ENCODE peak calls at places on chromosome 2, in nine cellular contexts. One of them, this sample, is unnamed.

GRCh38 chr2:3285901-3286645 is 91.5 kb downstream of the EIPR1 start:
- DNase-seq in GM23338: no peak
- DNase-seq in GM12878: no peak
- DNase-seq in SK-N-SH: peak
- DNase-seq in A549: no peak
- DNase-seq in HCT116: no peak
- DNase-seq in Panc1: no peak
- DNase-seq in K562: no peak
- DNase-seq in HepG2: no peak
- DNase-seq in this sample: no peak

GRCh38 chr2:50347355-50348044 is 684.4 kb downstream of the NRXN1 start:
- DNase-seq in A549: no peak
- DNase-seq in GM23338: peak
- DNase-seq in HCT116: no peak
- DNase-seq in Panc1: no peak
- DNase-seq in SK-N-SH: peak
- DNase-seq in GM12878: no peak
- DNase-seq in K562: no peak
- DNase-seq in HepG2: no peak
- DNase-seq in this sample: no peak

GRCh38 chr2:171158036-171158789 is 2.5 kb downstream of the TLK1 start:
- DNase-seq in HCT116: no peak
- DNase-seq in GM12878: no peak
- DNase-seq in HepG2: no peak
- DNase-seq in Panc1: no peak
- DNase-seq in A549: no peak
- DNase-seq in GM23338: no peak
- DNase-seq in SK-N-SH: no peak
- DNase-seq in K562: peak
- DNase-seq in this sample: no peak

GRCh38 chr2:31163011-31163540 is 24.8 kb upstream of the GALNT14 start:
- DNase-seq in HCT116: no peak
- DNase-seq in HepG2: no peak
- DNase-seq in GM12878: no peak
- DNase-seq in Panc1: no peak
- DNase-seq in SK-N-SH: no peak
- DNase-seq in K562: no peak
- DNase-seq in GM23338: no peak
- DNase-seq in A549: no peak
- DNase-seq in this sample: no peak

GRCh38 chr2:119486886-119487285 is 37.4 kb downstream of the SCTR start:
- DNase-seq in K562: no peak
- DNase-seq in HepG2: no peak
- DNase-seq in A549: peak
- DNase-seq in Panc1: no peak
- DNase-seq in GM23338: no peak
- DNase-seq in HCT116: no peak
- DNase-seq in GM12878: no peak
- DNase-seq in SK-N-SH: no peak
- DNase-seq in this sample: no peak

GRCh38 chr2:200860092-200860795 is 4.2 kb downstream of the CLK1 start:
- DNase-seq in GM12878: no peak
- DNase-seq in HCT116: no peak
- DNase-seq in A549: no peak
- DNase-seq in GM23338: peak
- DNase-seq in K562: no peak
- DNase-seq in HepG2: no peak
- DNase-seq in SK-N-SH: no peak
- DNase-seq in Panc1: no peak
- DNase-seq in this sample: no peak

GRCh38 chr2:232928564-232929302 is 58.7 kb downstream of the SNORC start:
- DNase-seq in Panc1: no peak
- DNase-seq in SK-N-SH: no peak
- DNase-seq in GM23338: peak
- DNase-seq in K562: no peak
- DNase-seq in GM12878: no peak
- DNase-seq in HCT116: no peak
- DNase-seq in A549: no peak
- DNase-seq in HepG2: no peak
- DNase-seq in this sample: no peak

GRCh38 chr2:233857511-233858118 is 3.3 kb upstream of the HJURP start:
- DNase-seq in K562: peak
- DNase-seq in Panc1: no peak
- DNase-seq in GM23338: peak
- DNase-seq in SK-N-SH: no peak
- DNase-seq in A549: peak
- DNase-seq in HCT116: no peak
- DNase-seq in GM12878: no peak
- DNase-seq in HepG2: no peak
- DNase-seq in this sample: peak

GRCh38 chr2:240478346-240479110 is 43.1 kb downstream of the GPC1 start:
- DNase-seq in HepG2: no peak
- DNase-seq in HCT116: no peak
- DNase-seq in GM12878: no peak
- DNase-seq in SK-N-SH: peak
- DNase-seq in Panc1: no peak
- DNase-seq in A549: no peak
- DNase-seq in GM23338: no peak
- DNase-seq in K562: no peak
- DNase-seq in this sample: no peak

GRCh38 chr2:213162515-213163118 is 11.2 kb upstream of the IKZF2 start:
- DNase-seq in HepG2: no peak
- DNase-seq in GM12878: no peak
- DNase-seq in HCT116: no peak
- DNase-seq in SK-N-SH: no peak
- DNase-seq in Panc1: no peak
- DNase-seq in K562: no peak
- DNase-seq in GM23338: no peak
- DNase-seq in A549: no peak
- DNase-seq in this sample: no peak

GRCh38 chr2:28608061-28608828 is 112.4 kb downstream of the PLB1 start:
- DNase-seq in Panc1: no peak
- DNase-seq in HepG2: no peak
- DNase-seq in K562: no peak
- DNase-seq in SK-N-SH: no peak
- DNase-seq in A549: no peak
- DNase-seq in GM23338: peak
- DNase-seq in HCT116: no peak
- DNase-seq in GM12878: no peak
- DNase-seq in this sample: no peak

GRCh38 chr2:96427917-96428316 is 77.2 kb downstream of the NEURL3 start:
- DNase-seq in HCT116: peak
- DNase-seq in A549: peak
- DNase-seq in GM23338: no peak
- DNase-seq in Panc1: peak
- DNase-seq in K562: no peak
- DNase-seq in SK-N-SH: no peak
- DNase-seq in HepG2: peak
- DNase-seq in GM12878: no peak
- DNase-seq in this sample: no peak

GRCh38 chr2:169272035-169272434 is 90.3 kb downstream of the LRP2 start:
- DNase-seq in A549: no peak
- DNase-seq in GM23338: no peak
- DNase-seq in HCT116: no peak
- DNase-seq in SK-N-SH: no peak
- DNase-seq in Panc1: no peak
- DNase-seq in GM12878: no peak
- DNase-seq in HepG2: no peak
- DNase-seq in K562: no peak
- DNase-seq in this sample: no peak

GRCh38 chr2:218745559-218746469 is 35.2 kb downstream of the TTLL4 start:
- DNase-seq in Panc1: no peak
- DNase-seq in SK-N-SH: no peak
- DNase-seq in HCT116: peak
- DNase-seq in GM23338: no peak
- DNase-seq in GM12878: no peak
- DNase-seq in K562: no peak
- DNase-seq in A549: no peak
- DNase-seq in HepG2: peak
- DNase-seq in this sample: no peak

GRCh38 chr2:13876491-13877037 is 756.0 kb upstream of the LRATD1 start:
- DNase-seq in GM23338: no peak
- DNase-seq in K562: no peak
- DNase-seq in A549: no peak
- DNase-seq in SK-N-SH: no peak
- DNase-seq in HepG2: no peak
- DNase-seq in Panc1: no peak
- DNase-seq in HCT116: no peak
- DNase-seq in GM12878: no peak
- DNase-seq in this sample: no peak

GRCh38 chr2:118856330-118856977 is 9.0 kb upstream of the EN1 start:
- DNase-seq in HCT116: no peak
- DNase-seq in K562: no peak
- DNase-seq in GM23338: no peak
- DNase-seq in GM12878: no peak
- DNase-seq in SK-N-SH: peak
- DNase-seq in Panc1: no peak
- DNase-seq in A549: no peak
- DNase-seq in HepG2: no peak
- DNase-seq in this sample: no peak

GRCh38 chr2:79670198-79670597 is 157.3 kb downstream of the CTNNA2 start:
- DNase-seq in HCT116: no peak
- DNase-seq in HepG2: peak
- DNase-seq in GM23338: peak
- DNase-seq in A549: peak
- DNase-seq in K562: no peak
- DNase-seq in GM12878: no peak
- DNase-seq in Panc1: no peak
- DNase-seq in SK-N-SH: no peak
- DNase-seq in this sample: no peak

GRCh38 chr2:239433777-239434396 is 33.1 kb upstream of the HDAC4 start:
- DNase-seq in GM12878: no peak
- DNase-seq in K562: no peak
- DNase-seq in A549: peak
- DNase-seq in Panc1: no peak
- DNase-seq in HCT116: peak
- DNase-seq in SK-N-SH: no peak
- DNase-seq in GM23338: no peak
- DNase-seq in HepG2: no peak
- DNase-seq in this sample: no peak

GRCh38 chr2:42110287-42110973 is 58.7 kb upstream of the EML4 start:
- DNase-seq in K562: no peak
- DNase-seq in SK-N-SH: no peak
- DNase-seq in HCT116: no peak
- DNase-seq in GM12878: no peak
- DNase-seq in HepG2: no peak
- DNase-seq in A549: no peak
- DNase-seq in Panc1: no peak
- DNase-seq in GM23338: no peak
- DNase-seq in this sample: no peak
- TF ChIP-seq REST in K562: no peak
- TF ChIP-seq REST in SK-N-SH: no peak
- TF ChIP-seq REST in HCT116: no peak
- TF ChIP-seq REST in GM12878: no peak
- TF ChIP-seq REST in HepG2: no peak
- TF ChIP-seq REST in A549: no peak
- TF ChIP-seq REST in Panc1: no peak
- TF ChIP-seq REST in GM23338: no peak
- TF ChIP-seq REST in this sample: no peak

GRCh38 chr2:156017486-156017885 is 315.0 kb downstream of the NR4A2 start:
- DNase-seq in GM12878: no peak
- DNase-seq in A549: no peak
- DNase-seq in SK-N-SH: no peak
- DNase-seq in GM23338: no peak
- DNase-seq in Panc1: no peak
- DNase-seq in HCT116: no peak
- DNase-seq in HepG2: no peak
- DNase-seq in K562: no peak
- DNase-seq in this sample: no peak
- TF ChIP-seq REST in GM12878: no peak
- TF ChIP-seq REST in A549: no peak
- TF ChIP-seq REST in SK-N-SH: no peak
- TF ChIP-seq REST in GM23338: no peak
- TF ChIP-seq REST in Panc1: no peak
- TF ChIP-seq REST in HCT116: no peak
- TF ChIP-seq REST in HepG2: no peak
- TF ChIP-seq REST in K562: no peak
- TF ChIP-seq REST in this sample: no peak

GRCh38 chr2:134433934-134434333 is 180.1 kb downstream of the MGAT5 start:
- DNase-seq in GM23338: no peak
- DNase-seq in HCT116: no peak
- DNase-seq in A549: no peak
- DNase-seq in SK-N-SH: no peak
- DNase-seq in GM12878: no peak
- DNase-seq in Panc1: no peak
- DNase-seq in K562: no peak
- DNase-seq in HepG2: no peak
- DNase-seq in this sample: no peak
- TF ChIP-seq REST in GM23338: no peak
- TF ChIP-seq REST in HCT116: no peak
- TF ChIP-seq REST in A549: no peak
- TF ChIP-seq REST in SK-N-SH: no peak
- TF ChIP-seq REST in GM12878: no peak
- TF ChIP-seq REST in Panc1: no peak
- TF ChIP-seq REST in K562: no peak
- TF ChIP-seq REST in HepG2: no peak
- TF ChIP-seq REST in this sample: no peak

DNA sequence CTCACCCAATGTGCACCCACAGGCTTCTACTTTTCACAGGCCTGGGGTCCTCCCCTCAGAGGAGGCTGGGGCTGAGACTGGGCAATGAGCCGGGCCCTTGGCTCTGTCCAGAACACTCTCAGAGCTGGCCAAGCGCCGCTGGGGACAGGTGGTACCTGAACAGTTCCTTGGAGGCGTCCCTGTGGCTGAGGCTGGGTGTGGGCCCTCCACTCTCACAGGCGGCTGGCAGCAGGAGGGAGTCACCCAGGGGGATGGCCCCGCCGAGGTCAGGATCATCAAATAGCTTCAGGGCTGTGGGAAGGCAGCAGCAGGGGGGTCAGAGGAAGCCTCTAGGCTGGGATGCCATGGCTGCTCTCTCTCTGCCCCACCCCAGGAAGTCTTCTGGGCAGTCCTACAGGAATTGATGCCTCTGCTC is 27.1 kb downstream of the HS1BP3 start:
- DNase-seq in GM12878: no peak
- DNase-seq in GM23338: no peak
- DNase-seq in HCT116: no peak
- DNase-seq in K562: no peak
- DNase-seq in A549: no peak
- DNase-seq in SK-N-SH: no peak
- DNase-seq in Panc1: no peak
- DNase-seq in HepG2: no peak
- DNase-seq in this sample: no peak
- TF ChIP-seq REST in GM12878: no peak
- TF ChIP-seq REST in GM23338: no peak
- TF ChIP-seq REST in HCT116: no peak
- TF ChIP-seq REST in K562: no peak
- TF ChIP-seq REST in A549: no peak
- TF ChIP-seq REST in SK-N-SH: no peak
- TF ChIP-seq REST in Panc1: no peak
- TF ChIP-seq REST in HepG2: no peak
- TF ChIP-seq REST in this sample: no peak